ENCODE peak calls at places on chromosomes 5 and 9, in four cellular contexts. One of them, this sample, is unnamed.

GRCh38 chr9:129140397-129141065 is 29.3 kb downstream of the PTPA start:
- DNase-seq in EL: peak; percentile 55
- DNase-seq in lower lobe of right lung: no peak
- DNase-seq in transverse colon: peak; percentile 55
- DNase-seq in this sample: peak; percentile 73

GRCh38 chr5:123966781-123967180 is 454.8 kb downstream of the CSNK1G3 start:
- DNase-seq in EL: no peak
- DNase-seq in transverse colon: no peak
- DNase-seq in lower lobe of right lung: no peak
- DNase-seq in this sample: no peak

GRCh38 chr9:96021616-96022444 is 146.3 kb downstream of the ERCC6L2 start:
- DNase-seq in EL: no peak
- DNase-seq in transverse colon: no peak
- DNase-seq in lower lobe of right lung: no peak
- DNase-seq in this sample: no peak

GRCh38 chr5:158384535-158385421 is 525.8 kb upstream of the CLINT1 start:
- DNase-seq in transverse colon: no peak
- DNase-seq in EL: peak; percentile 99
- DNase-seq in lower lobe of right lung: no peak
- DNase-seq in this sample: no peak

GRCh38 chr5:132471944-132472343 is 18.6 kb downstream of the IRF1 start:
- DNase-seq in lower lobe of right lung: no peak
- DNase-seq in transverse colon: peak; percentile 8
- DNase-seq in EL: peak; percentile 73
- DNase-seq in this sample: peak; percentile 17

GRCh38 chr5:119318256-119318914 is 37.4 kb upstream of the TNFAIP8 start:
- DNase-seq in transverse colon: no peak
- DNase-seq in lower lobe of right lung: no peak
- DNase-seq in EL: no peak
- DNase-seq in this sample: no peak

GRCh38 chr9:33161011-33161588 is 6.0 kb downstream of the B4GALT1 start:
- DNase-seq in lower lobe of right lung: peak; percentile 82
- DNase-seq in transverse colon: peak; percentile 73
- DNase-seq in EL: peak; percentile 99
- DNase-seq in this sample: peak; percentile 62

GRCh38 chr5:86880785-86881492 is 263.2 kb downstream of the COX7C start:
- DNase-seq in lower lobe of right lung: no peak
- DNase-seq in transverse colon: peak; percentile 10
- DNase-seq in EL: peak; percentile 86
- DNase-seq in this sample: no peak

GRCh38 chr5:132237670-132238069 is 10.0 kb upstream of the P4HA2 start:
- DNase-seq in lower lobe of right lung: no peak
- DNase-seq in EL: no peak
- DNase-seq in transverse colon: peak; percentile 1
- DNase-seq in this sample: no peak

GRCh38 chr5:172658869-172659513 is 17.9 kb downstream of the NEURL1B start:
- DNase-seq in transverse colon: peak; percentile 60
- DNase-seq in EL: no peak
- DNase-seq in lower lobe of right lung: peak; percentile 55
- DNase-seq in this sample: peak; percentile 71

GRCh38 chr5:170747851-170748250 is 35.7 kb upstream of the GABRP start:
- DNase-seq in EL: peak; percentile 18
- DNase-seq in transverse colon: no peak
- DNase-seq in lower lobe of right lung: no peak
- DNase-seq in this sample: no peak

GRCh38 chr5:161314033-161314432 is 232.5 kb downstream of the GABRB2 start:
- DNase-seq in lower lobe of right lung: no peak
- DNase-seq in transverse colon: no peak
- DNase-seq in EL: no peak
- DNase-seq in this sample: no peak

GRCh38 chr5:67748165-67748690 is 467.3 kb upstream of the PIK3R1 start:
- DNase-seq in EL: no peak
- DNase-seq in lower lobe of right lung: no peak
- DNase-seq in transverse colon: no peak
- DNase-seq in this sample: no peak

GRCh38 chr5:5182508-5183191 is 42.5 kb downstream of the ADAMTS16 start:
- DNase-seq in EL: no peak
- DNase-seq in transverse colon: no peak
- DNase-seq in lower lobe of right lung: no peak
- DNase-seq in this sample: no peak

GRCh38 chr5:4258170-4258569 is 662.5 kb downstream of the IRX1 start:
- DNase-seq in transverse colon: no peak
- DNase-seq in EL: no peak
- DNase-seq in lower lobe of right lung: no peak
- DNase-seq in this sample: no peak

GRCh38 chr9:136160321-136160938 is 41.8 kb upstream of the TMEM250 start:
- DNase-seq in EL: no peak
- DNase-seq in transverse colon: no peak
- DNase-seq in lower lobe of right lung: no peak
- DNase-seq in this sample: no peak

GRCh38 chr9:86660146-86660545 is 287.2 kb downstream of the GAS1 start:
- DNase-seq in EL: peak; percentile 87
- DNase-seq in lower lobe of right lung: no peak
- DNase-seq in transverse colon: no peak
- DNase-seq in this sample: no peak

GRCh38 chr5:132459031-132459982 is 31.3 kb downstream of the IRF1 start:
- DNase-seq in transverse colon: peak; percentile 60
- DNase-seq in EL: peak; percentile 85
- DNase-seq in lower lobe of right lung: peak; percentile 80
- DNase-seq in this sample: peak; percentile 49

GRCh38 chr5:133391349-133392136 is 220.8 kb downstream of the FSTL4 start:
- DNase-seq in transverse colon: no peak
- DNase-seq in EL: no peak
- DNase-seq in lower lobe of right lung: no peak
- DNase-seq in this sample: no peak

GRCh38 chr5:174981416-174981815 is 257.0 kb downstream of the MSX2 start:
- DNase-seq in EL: no peak
- DNase-seq in lower lobe of right lung: no peak
- DNase-seq in transverse colon: no peak
- DNase-seq in this sample: no peak

GRCh38 chr9:110183208-110184145 is 24.5 kb downstream of the C9orf152 start:
- DNase-seq in transverse colon: peak; percentile 81
- DNase-seq in lower lobe of right lung: no peak
- DNase-seq in EL: peak; percentile 68
- DNase-seq in this sample: peak; percentile 79

GRCh38 chr9:106797299-106797698 is 65.7 kb upstream of the ZNF462 start:
- DNase-seq in lower lobe of right lung: no peak
- DNase-seq in transverse colon: peak; percentile 56
- DNase-seq in EL: peak; percentile 42
- DNase-seq in this sample: no peak

GRCh38 chr5:171736976-171737848 is 48.4 kb upstream of the SMIM23 start:
- DNase-seq in EL: no peak
- DNase-seq in transverse colon: no peak
- DNase-seq in lower lobe of right lung: peak; percentile 56
- DNase-seq in this sample: no peak

GRCh38 chr9:100472725-100473261 is at the start of gene TMEFF1:
- DNase-seq in lower lobe of right lung: no peak
- DNase-seq in transverse colon: peak; percentile 27
- DNase-seq in EL: peak; percentile 51
- DNase-seq in this sample: peak; percentile 30

GRCh38 chr5:149141224-149141956 is at the start of gene ABLIM3:
- DNase-seq in lower lobe of right lung: peak; percentile 80
- DNase-seq in EL: peak; percentile 79
- DNase-seq in transverse colon: peak; percentile 60
- DNase-seq in this sample: peak; percentile 69

GRCh38 chr5:111511174-111512025 is 935 bp downstream of the STARD4 start:
- DNase-seq in EL: peak; percentile 40
- DNase-seq in transverse colon: no peak
- DNase-seq in lower lobe of right lung: no peak
- DNase-seq in this sample: no peak

GRCh38 chr5:657570-657969 is 35.6 kb downstream of the TPPP start:
- DNase-seq in transverse colon: no peak
- DNase-seq in lower lobe of right lung: peak; percentile 34
- DNase-seq in EL: peak; percentile 89
- DNase-seq in this sample: no peak

GRCh38 chr9:73553295-73553694 is 401.6 kb downstream of the ANXA1 start:
- DNase-seq in EL: no peak
- DNase-seq in lower lobe of right lung: no peak
- DNase-seq in transverse colon: no peak
- DNase-seq in this sample: no peak

This sample was measured in stomach.